ENCODE peak calls at places on chromosomes 5 and 9, in nine cellular contexts. T, E, F, M, R, W, I, N and A are unnamed samples.

GRCh38 chr5:33588654-33589372 is 148.0 kb downstream of the TARS1 start:
- DNase-seq in T (no peak), E (peak), F (peak), M (no peak), R (peak), W (peak), I (peak), N (peak), A (no peak)

GRCh38 chr9:110755179-110755578 is 86.6 kb downstream of the MUSK start:
- DNase-seq in T (no peak), E (peak), F (no peak), M (no peak), R (no peak), W (no peak), I (no peak), N (no peak), A (peak)

GRCh38 chr9:137237759-137238726 is 3.0 kb upstream of the TUBB4B start:
- DNase-seq in T (no peak), E (peak), F (no peak), M (no peak), R (no peak), W (no peak), I (no peak), N (no peak), A (no peak)

GRCh38 chr5:124105326-124105725 is 593.3 kb downstream of the CSNK1G3 start:
- DNase-seq in T (no peak), E (no peak), F (no peak), M (no peak), R (no peak), W (no peak), I (no peak), N (no peak), A (no peak)

GRCh38 chr5:54362434-54362833 is 52.1 kb upstream of the ARL15 start:
- DNase-seq in T (no peak), E (no peak), F (no peak), M (no peak), R (no peak), W (no peak), I (no peak), N (no peak), A (no peak)

GRCh38 chr5:170681013-170681433 is 102.5 kb upstream of the GABRP start:
- DNase-seq in T (peak), E (peak), F (peak), M (no peak), R (peak), W (peak), I (peak), N (no peak), A (peak)

GRCh38 chr9:35650341-35651158 is at the start of gene SIT1:
- DNase-seq in T (no peak), E (no peak), F (no peak), M (no peak), R (no peak), W (peak), I (peak), N (no peak), A (no peak)

GRCh38 chr5:131997026-131997726 is 14.3 kb downstream of the ACSL6 start:
- DNase-seq in T (no peak), E (no peak), F (no peak), M (no peak), R (no peak), W (no peak), I (no peak), N (no peak), A (no peak)

GRCh38 chr5:78293856-78294249 is 645 bp downstream of the AP3B1 start:
- DNase-seq in T (peak), E (no peak), F (no peak), M (no peak), R (peak), W (no peak), I (peak), N (no peak), A (peak)

GRCh38 chr9:89425024-89425805 is 72.7 kb downstream of the SEMA4D start:
- DNase-seq in T (no peak), E (no peak), F (no peak), M (no peak), R (no peak), W (no peak), I (no peak), N (no peak), A (no peak)

GRCh38 chr5:122083535-122083934 is 5.5 kb upstream of the LOX start:
- DNase-seq in T (no peak), E (no peak), F (no peak), M (no peak), R (no peak), W (no peak), I (no peak), N (no peak), A (no peak)

GRCh38 chr9:75889977-75890540 is 414 bp upstream of the PCSK5 start:
- DNase-seq in T (peak), E (peak), F (peak), M (no peak), R (peak), W (peak), I (peak), N (no peak), A (peak)

GRCh38 chr5:137263319-137263718 is 235.8 kb downstream of the SPOCK1 start:
- DNase-seq in T (no peak), E (no peak), F (peak), M (no peak), R (no peak), W (no peak), I (no peak), N (no peak), A (no peak)

GRCh38 chr5:15522141-15522540 is 22.2 kb downstream of the FBXL7 start:
- DNase-seq in T (no peak), E (no peak), F (no peak), M (no peak), R (no peak), W (no peak), I (no peak), N (no peak), A (no peak)

GRCh38 chr9:98658965-98659364 is 49.8 kb downstream of the GABBR2 start:
- DNase-seq in T (peak), E (peak), F (no peak), M (no peak), R (no peak), W (no peak), I (no peak), N (no peak), A (no peak)

GRCh38 chr9:27771803-27772545 is 198.7 kb upstream of the C9orf72 start:
- DNase-seq in T (no peak), E (peak), F (no peak), M (no peak), R (peak), W (no peak), I (peak), N (no peak), A (peak)

GRCh38 chr9:14031015-14031414 is 282.9 kb downstream of the NFIB start:
- DNase-seq in T (peak), E (no peak), F (peak), M (no peak), R (peak), W (no peak), I (peak), N (no peak), A (no peak)

GRCh38 chr9:101324245-101324804 is 60.5 kb downstream of the BAAT start:
- DNase-seq in T (no peak), E (no peak), F (no peak), M (no peak), R (no peak), W (no peak), I (no peak), N (no peak), A (no peak)

GRCh38 chr9:130288926-130289705 is 23.6 kb downstream of the HMCN2 start:
- DNase-seq in T (no peak), E (no peak), F (no peak), M (no peak), R (no peak), W (no peak), I (peak), N (no peak), A (no peak)

GRCh38 chr5:125326114-125326513 is 579.7 kb upstream of the ZNF608 start:
- DNase-seq in T (peak), E (peak), F (peak), M (no peak), R (no peak), W (no peak), I (no peak), N (no peak), A (peak)

GRCh38 chr5:52712354-52712753 is 75.4 kb upstream of the ITGA1 start:
- DNase-seq in T (no peak), E (no peak), F (no peak), M (no peak), R (no peak), W (no peak), I (no peak), N (no peak), A (no peak)

GRCh38 chr9:102405218-102405867 is 589.8 kb upstream of the CYLC2 start:
- DNase-seq in T (no peak), E (no peak), F (no peak), M (no peak), R (no peak), W (no peak), I (no peak), N (no peak), A (no peak)

GRCh38 chr9:112493738-112494137 is 7.1 kb downstream of the KIAA1958 start:
- DNase-seq in T (peak), E (peak), F (no peak), M (no peak), R (no peak), W (no peak), I (no peak), N (no peak), A (no peak)

GRCh38 chr5:179806250-179807045 is at the start of gene MGAT4B:
- DNase-seq in T (peak), E (peak), F (peak), M (no peak), R (peak), W (peak), I (peak), N (no peak), A (peak)

GRCh38 chr5:90483206-90483605 is 8.5 kb downstream of the POLR3G start:
- DNase-seq in T (no peak), E (no peak), F (no peak), M (no peak), R (no peak), W (no peak), I (no peak), N (no peak), A (no peak)

GRCh38 chr5:158142182-158142581 is 283.2 kb upstream of the CLINT1 start:
- DNase-seq in T (no peak), E (no peak), F (no peak), M (no peak), R (no peak), W (no peak), I (no peak), N (no peak), A (no peak)

GRCh38 chr5:72145351-72145750 is 38.1 kb downstream of the MAP1B start:
- DNase-seq in T (no peak), E (no peak), F (no peak), M (no peak), R (no peak), W (no peak), I (no peak), N (no peak), A (no peak)

GRCh38 chr5:82275267-82275664 is 2.9 kb downstream of the RPS23 start:
- DNase-seq in T (peak), E (no peak), F (no peak), M (no peak), R (no peak), W (no peak), I (no peak), N (no peak), A (no peak)

GRCh38 chr9:79662553-79662956 is 90.8 kb downstream of the TLE4 start:
- DNase-seq in T (no peak), E (no peak), F (no peak), M (no peak), R (peak), W (no peak), I (peak), N (no peak), A (no peak)

GRCh38 chr9:78314953-78315870 is 18.3 kb downstream of the PSAT1 start:
- DNase-seq in T (peak), E (no peak), F (no peak), M (no peak), R (no peak), W (no peak), I (no peak), N (no peak), A (no peak)

GRCh38 chr5:168746893-168747640 is 167.9 kb upstream of the PANK3 start:
- DNase-seq in T (no peak), E (no peak), F (no peak), M (no peak), R (no peak), W (no peak), I (peak), N (no peak), A (no peak)

GRCh38 chr5:94793113-94793815 is 174.8 kb downstream of the SLF1 start:
- DNase-seq in T (peak), E (peak), F (no peak), M (peak), R (no peak), W (peak), I (no peak), N (no peak), A (no peak)

GRCh38 chr5:73544429-73545402 is 20.7 kb downstream of the ANKRA2 start:
- DNase-seq in T (no peak), E (no peak), F (peak), M (no peak), R (no peak), W (no peak), I (no peak), N (no peak), A (peak)

GRCh38 chr5:111072949-111073682 is 1.6 kb downstream of the TSLP start:
- DNase-seq in T (no peak), E (no peak), F (peak), M (no peak), R (peak), W (no peak), I (peak), N (peak), A (peak)
- TF ChIP-seq EZH2 in T (no peak), E (no peak), F (no peak), M (no peak), R (peak), W (no peak), I (no peak), N (no peak), A (no peak)

GRCh38 chr9:12464910-12465512 is 228.2 kb upstream of the TYRP1 start:
- DNase-seq in T (peak), E (peak), F (peak), M (no peak), R (peak), W (no peak), I (peak), N (no peak), A (no peak)
- H3K4me3 ChIP-seq in T (no peak), E (no peak), F (no peak), M (no peak), R (no peak), W (no peak), I (no peak), N (no peak), A (no peak)

DNA sequence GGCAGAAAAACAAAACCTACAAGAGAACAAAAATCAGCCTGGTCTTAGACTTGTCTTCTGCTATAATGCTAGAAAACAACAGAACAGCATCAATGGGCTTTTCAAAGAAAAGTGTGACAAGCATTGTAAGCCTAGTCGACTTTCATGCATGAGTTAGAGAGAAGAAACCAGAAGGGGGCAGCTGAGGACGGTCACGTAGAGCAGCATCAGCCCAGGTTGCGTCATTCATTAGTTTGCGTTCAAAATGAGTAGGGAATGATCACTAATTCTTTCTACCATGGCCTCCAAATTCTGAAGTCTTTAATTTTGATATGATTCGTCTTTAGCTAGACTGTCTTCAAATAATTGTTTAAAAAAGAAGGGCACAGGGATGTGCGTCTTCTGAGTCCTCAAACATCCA is 4.7 kb upstream of the ISCA1 start:
- DNase-seq in T (peak), E (peak), F (peak), M (no peak), R (peak), W (no peak), I (peak), N (no peak), A (peak)
- TF ChIP-seq CTCF in T (peak), E (peak), F (peak), M (peak), R (peak), W (peak), I (peak), N (peak), A (no peak)

DNA sequence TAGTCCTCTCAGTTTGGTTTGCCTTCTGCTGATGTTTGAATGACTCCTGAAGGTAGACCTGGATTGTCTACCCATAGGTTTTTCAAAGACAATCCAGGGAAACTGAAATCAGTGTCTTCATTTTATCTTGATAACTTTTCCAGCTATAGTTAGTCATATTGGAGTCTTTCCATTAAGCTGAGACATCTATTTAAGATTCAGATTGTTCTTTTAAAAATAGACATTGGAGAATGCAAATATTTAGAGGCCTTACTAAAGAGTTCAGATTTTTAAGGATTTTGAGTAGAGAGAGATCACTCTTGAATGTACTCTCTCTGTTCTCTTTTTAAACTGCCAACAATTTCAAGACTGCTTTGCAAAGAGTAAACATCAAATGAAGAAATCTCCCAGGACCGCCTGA is 69.0 kb downstream of the GDNF start:
- DNase-seq in T (peak), E (peak), F (no peak), M (no peak), R (no peak), W (no peak), I (no peak), N (no peak), A (no peak)
- TF ChIP-seq EZH2 in T (no peak), E (no peak), F (no peak), M (no peak), R (no peak), W (no peak), I (no peak), N (no peak), A (no peak)

GRCh38 chr9:122071716-122072115 is 21.4 kb downstream of the TTLL11 start:
- DNase-seq in T (no peak), E (no peak), F (no peak), M (no peak), R (no peak), W (no peak), I (no peak), N (no peak), A (no peak)

GRCh38 chr9:122076773-122077172 is 16.3 kb downstream of the TTLL11 start:
- DNase-seq in T (no peak), E (no peak), F (no peak), M (no peak), R (no peak), W (no peak), I (no peak), N (no peak), A (no peak)

GRCh38 chr9:122078557-122078956 is 14.6 kb downstream of the TTLL11 start:
- DNase-seq in T (no peak), E (no peak), F (no peak), M (no peak), R (no peak), W (no peak), I (no peak), N (no peak), A (no peak)

GRCh38 chr9:122076117-122076516 is 17.0 kb downstream of the TTLL11 start:
- DNase-seq in T (no peak), E (no peak), F (no peak), M (no peak), R (no peak), W (no peak), I (no peak), N (no peak), A (no peak)

GRCh38 chr9:122075135-122076030 is 17.7 kb downstream of the TTLL11 start:
- DNase-seq in T (no peak), E (no peak), F (peak), M (no peak), R (no peak), W (no peak), I (no peak), N (no peak), A (no peak)
- H3K4me3 ChIP-seq in T (no peak), E (no peak), F (no peak), M (no peak), R (no peak), W (no peak), I (no peak), N (no peak), A (no peak)

GRCh38 chr9:316382-316965 is 101.8 kb downstream of the DOCK8 start:
- DNase-seq in T (no peak), E (peak), F (no peak), M (no peak), R (no peak), W (no peak), I (no peak), N (no peak), A (no peak)
- TF ChIP-seq CTCF in T (no peak), E (peak), F (peak), M (no peak), R (no peak), W (no peak), I (no peak), N (peak), A (no peak)